ENCODE peak calls at places on chromosomes 3 and 15, in nine cellular contexts. A is OCI-M1, X is NCI-H2081, R is AG08396, H is NAMALWA, B is G401, K is bronchial epithelial cell, U is head of caudate nucleus, J is AG08395. D is an unnamed sample.

GRCh38 chr3:42764115-42764514 is 8.9 kb downstream of the CCDC13 start:
- DNase-seq in A (no peak), X (no peak), R (no peak), H (no peak), B (no peak), K (no peak), U (no peak), J (no peak), D (no peak)

GRCh38 chr15:40106203-40107161 is 2.2 kb downstream of the BMF start:
- DNase-seq in A (peak), X (no peak), R (no peak), H (peak), B (peak), K (peak), U (no peak), J (peak), D (peak)

GRCh38 chr3:41350441-41350840 is 151.1 kb downstream of the CTNNB1 start:
- DNase-seq in A (no peak), X (no peak), R (no peak), H (no peak), B (no peak), K (peak), U (no peak), J (no peak), D (no peak)

GRCh38 chr15:91852741-91853500 is 587 bp upstream of the SLCO3A1 start:
- DNase-seq in A (peak), X (peak), R (peak), H (peak), B (peak), K (no peak), U (peak), J (peak), D (peak)

GRCh38 chr3:146269271-146269670 is 18.4 kb upstream of the PLSCR4 start:
- DNase-seq in A (no peak), X (no peak), R (no peak), H (no peak), B (no peak), K (no peak), U (no peak), J (no peak), D (no peak)

GRCh38 chr3:170639003-170639402 is 53.1 kb upstream of the SLC7A14 start:
- DNase-seq in A (no peak), X (no peak), R (no peak), H (no peak), B (peak), K (no peak), U (no peak), J (no peak), D (no peak)

GRCh38 chr3:172369590-172370259 is 78.5 kb downstream of the GHSR start:
- DNase-seq in A (no peak), X (peak), R (no peak), H (no peak), B (peak), K (no peak), U (no peak), J (no peak), D (no peak)

GRCh38 chr3:156685198-156685597 is 10.8 kb downstream of the TIPARP start:
- DNase-seq in A (peak), X (peak), R (no peak), H (no peak), B (no peak), K (peak), U (no peak), J (no peak), D (peak)

GRCh38 chr3:19946291-19946831 is 536 bp upstream of the RAB5A start:
- DNase-seq in A (peak), X (peak), R (peak), H (no peak), B (no peak), K (no peak), U (no peak), J (peak), D (peak)

GRCh38 chr3:194093822-194094221 is 42.1 kb upstream of the HES1 start:
- DNase-seq in A (no peak), X (no peak), R (no peak), H (no peak), B (no peak), K (no peak), U (no peak), J (no peak), D (no peak)

GRCh38 chr15:70433583-70434288 is 329.6 kb downstream of the UACA start:
- DNase-seq in A (no peak), X (no peak), R (no peak), H (no peak), B (no peak), K (no peak), U (no peak), J (no peak), D (no peak)

GRCh38 chr3:58572634-58573230 is 4.5 kb downstream of the FAM107A start:
- DNase-seq in A (no peak), X (no peak), R (no peak), H (no peak), B (no peak), K (no peak), U (no peak), J (no peak), D (peak)

GRCh38 chr3:99747915-99748314 is 69.7 kb upstream of the CMSS1 start:
- DNase-seq in A (peak), X (peak), R (peak), H (no peak), B (no peak), K (peak), U (no peak), J (peak), D (peak)

D was measured in kidney tubule cell.